ENCODE peak calls at places on chromosomes 7 and 10, in eight cellular contexts. E is GM23338, O is lung, D is IMR-90, T is gastrocnemius medialis, Y is heart left ventricle, Z is lower lobe of right lung, N is right lobe of liver. S is an unnamed sample.

GRCh38 chr10:125103466-125104377 is 56.6 kb downstream of the CTBP2 start:
- DNase-seq in E (peak; percentile 66), O (no peak), D (no peak), T (no peak), Y (no peak), Z (no peak), N (no peak), S (no peak)

GRCh38 chr10:23095966-23096813 is 811 bp downstream of the MSRB2 start:
- DNase-seq in E (peak; percentile 67), O (peak; percentile 35), D (peak; percentile 58), T (no peak), Y (peak; percentile 55), Z (peak; percentile 54), N (peak; percentile 60), S (peak; percentile 70)

GRCh38 chr7:92044940-92045339 is 89.3 kb downstream of the CYP51A1 start:
- DNase-seq in E (no peak), O (no peak), D (no peak), T (no peak), Y (no peak), Z (no peak), N (no peak), S (no peak)

GRCh38 chr10:10584164-10584563 is 433.5 kb upstream of the CELF2 start:
- DNase-seq in E (no peak), O (no peak), D (no peak), T (no peak), Y (no peak), Z (no peak), N (no peak), S (no peak)

GRCh38 chr7:36202347-36202896 is 49.4 kb downstream of the EEPD1 start:
- DNase-seq in E (no peak), O (no peak), D (no peak), T (no peak), Y (no peak), Z (no peak), N (no peak), S (no peak)

GRCh38 chr10:52092390-52092789 is 221.7 kb upstream of the DKK1 start:
- DNase-seq in E (no peak), O (no peak), D (no peak), T (no peak), Y (no peak), Z (no peak), N (no peak), S (no peak)

GRCh38 chr7:51045319-51046102 is 262.8 kb upstream of the GRB10 start:
- DNase-seq in E (no peak), O (no peak), D (peak; percentile 82), T (no peak), Y (no peak), Z (no peak), N (no peak), S (peak; percentile 23)

GRCh38 chr10:60943372-60944158 is 420 bp downstream of the RHOBTB1 start:
- DNase-seq in E (peak; percentile 81), O (peak; percentile 76), D (peak; percentile 40), T (peak; percentile 59), Y (peak; percentile 78), Z (peak; percentile 83), N (peak; percentile 67), S (peak; percentile 75)

GRCh38 chr10:84344560-84344959 is 16.2 kb downstream of the CCSER2 start:
- DNase-seq in E (no peak), O (no peak), D (no peak), T (no peak), Y (no peak), Z (no peak), N (no peak), S (no peak)

GRCh38 chr10:124565565-124566221 is 104.1 kb downstream of the LHPP start:
- DNase-seq in E (peak; percentile 89), O (peak; percentile 67), D (no peak), T (peak; percentile 84), Y (no peak), Z (peak; percentile 81), N (peak; percentile 56), S (no peak)

GRCh38 chr7:129522088-129522970 is 20.0 kb downstream of the SMKR1 start:
- DNase-seq in E (peak; percentile 73), O (no peak), D (no peak), T (no peak), Y (no peak), Z (no peak), N (no peak), S (no peak)

GRCh38 chr7:98210513-98211220 is 572 bp upstream of the BHLHA15 start:
- DNase-seq in E (peak; percentile 65), O (no peak), D (no peak), T (no peak), Y (no peak), Z (no peak), N (peak; percentile 49), S (no peak)

GRCh38 chr7:99409814-99410213 is 1.0 kb downstream of the BUD31 start:
- DNase-seq in E (no peak), O (no peak), D (no peak), T (no peak), Y (no peak), Z (no peak), N (no peak), S (no peak)

GRCh38 chr7:99408347-99409191 is at the start of the genes BUD31 and PDAP1:
- DNase-seq in E (peak; percentile 96), O (peak; percentile 93), D (peak; percentile 95), T (peak; percentile 88), Y (peak; percentile 94), Z (peak; percentile 95), N (peak; percentile 95), S (peak; percentile 96)

GRCh38 chr7:99409192-99409572 is 413 bp downstream of the BUD31 start:
- DNase-seq in E (no peak), O (no peak), D (no peak), T (no peak), Y (no peak), Z (no peak), N (no peak), S (no peak)

GRCh38 chr7:99407849-99408346 is 499 bp downstream of the PDAP1 start:
- DNase-seq in E (peak; percentile 41), O (peak; percentile 51), D (peak; percentile 86), T (peak; percentile 15), Y (peak; percentile 51), Z (no peak), N (no peak), S (peak; percentile 85)

DNA sequence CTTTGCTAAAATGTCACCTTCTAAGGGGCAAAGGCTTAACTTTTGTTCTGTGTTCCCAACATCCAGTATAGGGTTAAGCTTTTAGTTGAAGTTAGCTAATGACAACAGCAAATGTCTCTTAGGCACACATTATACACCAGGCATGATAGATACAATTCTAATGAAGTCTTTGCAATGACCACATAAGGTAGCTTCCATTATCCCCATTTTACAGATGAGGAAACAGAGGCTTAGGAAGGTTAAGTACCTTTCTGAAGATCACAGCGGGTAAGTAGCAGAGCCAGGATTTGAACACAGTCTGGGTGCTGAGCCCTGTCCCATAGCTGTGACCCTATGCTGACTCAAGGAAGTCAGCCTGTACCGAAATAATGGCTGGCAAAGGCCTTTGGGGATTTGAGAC is 1.9 kb downstream of the BUD31 start:
- DNase-seq in E (no peak), O (no peak), D (no peak), T (no peak), Y (no peak), Z (no peak), N (no peak), S (no peak)
- H3K4me3 ChIP-seq in E (peak overlapping the region; percentile 88), O (no peak overlapping the region), D (no peak overlapping the region), T (no peak overlapping the region), Y (no peak overlapping the region), Z (no peak overlapping the region), N (no peak overlapping the region), S (no peak overlapping the region)

DNA sequence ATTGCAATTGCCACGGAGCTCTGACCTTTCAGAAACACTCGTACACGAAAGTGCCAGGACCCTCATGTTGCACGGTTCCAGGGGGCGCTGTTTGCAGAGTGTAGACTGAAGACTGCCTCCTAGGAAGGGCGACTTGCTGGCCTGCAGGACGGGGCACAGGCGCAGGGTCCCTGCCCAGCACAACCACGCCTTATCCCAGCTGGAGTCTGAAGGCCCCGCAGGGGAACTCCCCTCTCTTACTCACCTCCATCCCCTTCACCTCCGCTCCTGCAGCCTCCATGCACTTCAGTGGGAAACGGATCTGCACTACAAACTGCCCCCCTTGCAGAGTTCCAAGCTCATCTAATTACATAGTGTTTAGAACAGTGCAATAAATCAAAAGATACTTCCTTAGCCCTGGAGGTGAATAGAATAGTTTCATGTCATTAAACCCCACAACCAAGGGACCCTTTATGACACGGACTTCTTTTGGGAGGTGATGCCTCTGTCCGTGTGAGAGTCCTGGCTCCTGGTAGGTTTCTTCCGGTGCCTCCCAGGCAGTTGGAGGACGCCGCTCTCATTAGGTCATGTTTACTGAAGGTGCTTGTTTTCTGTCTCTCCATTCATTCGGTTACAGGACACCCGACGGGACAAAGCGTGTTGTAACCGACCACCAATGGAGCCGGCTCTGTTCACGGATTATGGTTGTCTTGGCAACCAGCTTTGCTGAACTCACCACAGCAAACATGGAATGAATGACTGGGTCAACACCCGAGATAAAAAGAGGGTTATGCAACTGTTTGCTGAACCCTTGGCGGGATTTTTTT is 262.2 kb downstream of the BAMBI start:
- DNase-seq in E (peak; percentile 95), O (peak; percentile 74), D (peak; percentile 66), T (peak; percentile 14), Y (peak; percentile 23), Z (peak; percentile 66), N (peak; percentile 89), S (peak; percentile 94)
- H3K4me1 ChIP-seq in E (peaks cover 5% of the 10 kb centered on the region), O (peaks cover 3% of the 10 kb centered on the region), D (peaks cover 6% of the 10 kb centered on the region), T (peaks cover 13% of the 10 kb centered on the region), Y (no peaks in the 10 kb centered on the region), Z (peaks cover 15% of the 10 kb centered on the region), N (peaks cover 33% of the 10 kb centered on the region), S (peaks cover 19% of the 10 kb centered on the region)

DNA sequence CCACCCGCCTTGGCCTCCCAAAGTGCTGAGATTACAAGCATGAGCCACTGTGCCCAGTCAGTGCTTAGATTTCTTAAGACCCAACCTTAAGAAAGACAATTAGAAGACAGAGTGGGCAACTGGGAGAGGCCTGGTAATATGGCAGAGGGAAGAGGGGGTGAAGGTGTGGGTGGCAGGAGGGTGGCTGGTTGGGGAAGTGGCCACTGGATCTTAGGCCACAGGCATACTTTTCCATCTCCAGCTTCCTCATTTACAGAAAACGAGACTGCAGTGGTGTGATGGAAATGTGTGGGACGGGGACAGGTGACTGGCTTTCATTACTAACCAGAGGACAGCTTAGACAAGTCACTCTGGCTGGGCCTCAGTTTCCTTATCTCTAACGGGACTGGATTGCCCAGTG is 1.0 kb upstream of the FFAR4 start:
- DNase-seq in E (no peak), O (no peak), D (no peak), T (no peak), Y (no peak), Z (peak; percentile 63), N (no peak), S (no peak)
- H3K27me3 ChIP-seq in E (peaks cover 72% of the 10 kb centered on the region), O (peaks cover 7% of the 10 kb centered on the region), D (peaks cover 61% of the 10 kb centered on the region), T (peaks cover 32% of the 10 kb centered on the region), Y (peaks cover 49% of the 10 kb centered on the region), Z (peaks cover 39% of the 10 kb centered on the region), N (no peaks in the 10 kb centered on the region), S (peaks cover 14% of the 10 kb centered on the region)

GRCh38 chr7:115054478-115055122 is 132.7 kb downstream of the MDFIC start:
- DNase-seq in E (no peak), O (no peak), D (no peak), T (no peak), Y (no peak), Z (no peak), N (no peak), S (no peak)
- H3K4me3 ChIP-seq in E (no peak overlapping the region), O (no peak overlapping the region), D (no peak overlapping the region), T (no peak overlapping the region), Y (no peak overlapping the region), Z (no peak overlapping the region), N (no peak overlapping the region), S (no peak overlapping the region)